ENCODE peak calls at places on chromosome 17, in nine cellular contexts. U is PC-3, A is Calu3, F is cardiac fibroblast, B is endodermal cell, M is astrocyte, L is astrocyte of the spinal cord, X is tibial artery, Q is psoas muscle. W is an unnamed sample.

GRCh38 chr17:82563318-82563717 is 43.8 kb downstream of the FOXK2 start:
- DNase-seq in U (no peak), A (no peak), F (no peak), B (no peak), M (no peak), L (no peak), X (no peak), Q (no peak), W (no peak)

GRCh38 chr17:64455993-64456885 is 7.3 kb downstream of the MILR1 start:
- DNase-seq in U (no peak), A (no peak), F (no peak), B (no peak), M (no peak), L (no peak), X (no peak), Q (no peak), W (no peak)

GRCh38 chr17:50604470-50604869 is 30.2 kb upstream of the ABCC3 start:
- DNase-seq in U (no peak), A (no peak), F (peak), B (peak), M (peak), L (peak), X (no peak), Q (peak), W (peak)

GRCh38 chr17:412211-413015 is 59.8 kb upstream of the RPH3AL start:
- DNase-seq in U (peak), A (peak), F (peak), B (peak), M (peak), L (peak), X (no peak), Q (no peak), W (no peak)

GRCh38 chr17:4087911-4088693 is 54.7 kb downstream of the ZZEF1 start:
- DNase-seq in U (peak), A (no peak), F (peak), B (no peak), M (peak), L (peak), X (no peak), Q (peak), W (no peak)

GRCh38 chr17:6473128-6473767 is 29.0 kb downstream of the PIMREG start:
- DNase-seq in U (peak), A (peak), F (peak), B (peak), M (peak), L (peak), X (peak), Q (peak), W (peak)

GRCh38 chr17:55484575-55484974 is 26.7 kb downstream of the SMIM36 start:
- DNase-seq in U (peak), A (no peak), F (no peak), B (no peak), M (no peak), L (no peak), X (no peak), Q (no peak), W (no peak)

GRCh38 chr17:22507823-22508222 is 815.5 kb downstream of the KCNJ18 start:
- DNase-seq in U (peak), A (no peak), F (peak), B (no peak), M (no peak), L (no peak), X (no peak), Q (no peak), W (peak)

GRCh38 chr17:199195-199604 is 17.8 kb upstream of the DOC2B start:
- DNase-seq in U (no peak), A (no peak), F (no peak), B (no peak), M (no peak), L (peak), X (no peak), Q (peak), W (no peak)

GRCh38 chr17:28867276-28867675 is 12.5 kb downstream of the ERAL1 start:
- DNase-seq in U (no peak), A (no peak), F (no peak), B (no peak), M (no peak), L (no peak), X (no peak), Q (no peak), W (no peak)

GRCh38 chr17:50675627-50676026 is 32.1 kb downstream of the ANKRD40 start:
- DNase-seq in U (no peak), A (no peak), F (no peak), B (no peak), M (no peak), L (no peak), X (no peak), Q (no peak), W (no peak)

GRCh38 chr17:80175411-80175810 is 5.6 kb downstream of the CARD14 start:
- DNase-seq in U (no peak), A (peak), F (peak), B (peak), M (peak), L (no peak), X (no peak), Q (no peak), W (no peak)

GRCh38 chr17:55201609-55201932 is 63.2 kb upstream of the HLF start:
- DNase-seq in U (no peak), A (no peak), F (no peak), B (no peak), M (no peak), L (no peak), X (no peak), Q (no peak), W (no peak)

GRCh38 chr17:34269969-34270368 is at the start of gene CCL7:
- DNase-seq in U (no peak), A (no peak), F (peak), B (no peak), M (peak), L (no peak), X (no peak), Q (no peak), W (no peak)

GRCh38 chr17:65984299-65984698 is 207.6 kb downstream of the CEP112 start:
- DNase-seq in U (no peak), A (no peak), F (peak), B (no peak), M (peak), L (peak), X (no peak), Q (no peak), W (no peak)

GRCh38 chr17:21369395-21369794 is 6.8 kb upstream of the KCNJ12 start:
- DNase-seq in U (no peak), A (no peak), F (no peak), B (no peak), M (no peak), L (no peak), X (no peak), Q (no peak), W (no peak)

GRCh38 chr17:72560303-72561247 is 439.8 kb downstream of the SOX9 start:
- DNase-seq in U (peak), A (peak), F (peak), B (peak), M (peak), L (peak), X (no peak), Q (no peak), W (no peak)

GRCh38 chr17:43530303-43531081 is 15.6 kb downstream of the ETV4 start:
- DNase-seq in U (no peak), A (no peak), F (peak), B (peak), M (peak), L (peak), X (no peak), Q (peak), W (peak)

GRCh38 chr17:40070644-40070894 is 7.8 kb downstream of the THRA start:
- DNase-seq in U (no peak), A (no peak), F (no peak), B (no peak), M (no peak), L (no peak), X (no peak), Q (no peak), W (no peak)

GRCh38 chr17:75245011-75245410 is 16.4 kb downstream of the GGA3 start:
- DNase-seq in U (no peak), A (no peak), F (no peak), B (no peak), M (no peak), L (no peak), X (no peak), Q (no peak), W (no peak)
- TF ChIP-seq CTCF in U (no peak), A (no peak), F (no peak), B (no peak), M (no peak), L (no peak), X (no peak), Q (no peak), W (no peak)

DNA sequence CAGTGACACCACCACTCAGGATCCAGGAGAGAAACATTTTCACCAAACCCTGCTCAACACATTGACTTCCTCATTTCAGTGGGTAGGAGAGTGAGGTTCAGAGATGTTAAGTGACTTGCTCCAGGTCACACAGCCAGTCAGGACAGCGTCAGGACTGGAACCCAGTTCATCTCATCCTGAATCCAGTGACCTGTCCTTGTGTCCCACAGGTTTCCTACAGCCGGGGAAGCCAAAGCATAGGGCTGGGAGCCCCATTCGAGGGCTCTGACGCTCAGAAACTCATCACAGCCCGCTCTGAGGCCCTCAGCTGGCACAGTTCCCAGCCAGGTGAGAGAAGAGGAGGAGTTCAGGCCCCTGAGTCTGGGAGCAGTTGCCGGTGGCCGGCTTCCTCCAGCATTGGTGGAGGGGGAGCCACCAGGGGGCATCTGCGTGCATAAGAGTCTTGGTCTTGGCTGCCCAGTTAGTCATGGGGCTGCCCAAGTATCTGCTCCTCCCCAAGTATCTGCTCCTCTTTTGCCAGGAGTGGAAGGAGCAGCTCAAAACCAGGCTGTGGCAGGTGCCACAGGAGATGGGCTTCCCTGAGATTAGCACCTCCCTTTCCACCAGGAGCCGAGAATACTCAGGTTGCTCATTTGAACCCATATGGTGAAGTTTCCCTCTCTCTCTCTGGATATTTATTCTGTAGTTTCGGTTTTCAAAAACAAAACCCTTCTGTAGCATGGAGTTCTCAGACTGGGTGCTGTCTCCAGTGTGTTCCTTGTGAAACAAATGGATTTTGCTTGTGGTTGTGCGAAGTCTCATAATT is 56.0 kb downstream of the TNFRSF13B start:
- DNase-seq in U (peak), A (peak), F (peak), B (peak), M (no peak), L (no peak), X (peak), Q (no peak), W (peak)
- TF ChIP-seq CTCF in U (peak), A (peak), F (peak), B (peak), M (peak), L (peak), X (no peak), Q (peak), W (no peak)

DNA sequence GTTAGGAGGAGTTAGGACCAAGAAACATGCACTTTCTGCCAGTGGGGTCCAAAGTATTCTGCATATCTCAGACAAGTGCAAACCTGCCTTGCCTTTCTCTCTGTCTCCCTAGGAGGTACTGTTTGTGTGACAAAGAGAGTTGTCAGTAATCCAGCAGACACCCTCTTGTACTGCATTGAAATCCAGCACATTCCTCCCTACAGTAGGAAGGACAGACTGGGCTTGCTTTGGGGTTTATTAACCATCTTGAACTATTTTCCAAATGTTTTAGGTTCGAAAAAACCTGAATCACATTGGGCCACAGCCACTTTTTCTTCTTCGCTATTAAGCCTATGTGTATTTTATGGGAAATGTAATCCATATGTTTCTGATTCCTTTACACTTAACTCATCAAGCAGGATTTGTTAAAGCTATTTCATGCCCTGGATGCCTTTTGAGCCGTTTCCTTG is 204.2 kb upstream of the KCNJ16 start:
- DNase-seq in U (peak), A (no peak), F (peak), B (peak), M (peak), L (peak), X (no peak), Q (no peak), W (no peak)
- TF ChIP-seq CTCF in U (no peak), A (no peak), F (no peak), B (no peak), M (no peak), L (no peak), X (no peak), Q (no peak), W (no peak)

DNA sequence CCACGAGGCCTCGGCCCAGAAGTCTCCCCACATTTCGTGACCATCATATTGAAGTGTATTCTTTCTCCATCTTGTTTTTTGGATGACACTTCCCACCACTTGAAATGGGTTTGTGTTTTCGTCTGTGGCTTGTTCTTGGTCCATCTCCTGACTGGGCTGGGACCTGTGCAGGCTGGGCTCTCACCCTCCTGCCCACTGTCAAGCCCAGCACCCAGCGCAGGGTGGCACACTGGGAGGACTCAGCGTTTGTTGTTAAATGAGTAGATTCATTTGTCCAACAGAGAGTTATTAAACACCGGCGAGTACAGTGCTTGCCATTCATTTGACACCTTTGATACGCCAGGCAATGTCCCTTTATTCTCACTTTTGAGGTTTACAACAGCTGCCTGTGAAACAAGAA is 22.6 kb downstream of the NT5M start:
- DNase-seq in U (no peak), A (no peak), F (no peak), B (no peak), M (no peak), L (no peak), X (peak), Q (no peak), W (no peak)
- TF ChIP-seq CTCF in U (no peak), A (no peak), F (no peak), B (no peak), M (no peak), L (no peak), X (no peak), Q (no peak), W (no peak)

GRCh38 chr17:27466748-27467375 is 10.6 kb downstream of the KSR1 start:
- DNase-seq in U (no peak), A (no peak), F (no peak), B (no peak), M (no peak), L (no peak), X (no peak), Q (no peak), W (no peak)
- TF ChIP-seq CTCF in U (no peak), A (no peak), F (no peak), B (no peak), M (no peak), L (no peak), X (no peak), Q (no peak), W (no peak)

GRCh38 chr17:31389673-31390381 is 1.6 kb upstream of the RAB11FIP4 start:
- DNase-seq in U (no peak), A (no peak), F (no peak), B (peak), M (no peak), L (no peak), X (peak), Q (no peak), W (no peak)

GRCh38 chr17:31387438-31387837 is 4.0 kb upstream of the RAB11FIP4 start:
- DNase-seq in U (no peak), A (no peak), F (no peak), B (no peak), M (no peak), L (no peak), X (peak), Q (no peak), W (no peak)

GRCh38 chr17:31390426-31390747 is 1.1 kb upstream of the RAB11FIP4 start:
- DNase-seq in U (no peak), A (no peak), F (no peak), B (no peak), M (no peak), L (no peak), X (no peak), Q (no peak), W (no peak)

GRCh38 chr17:31388351-31388750 is 3.1 kb upstream of the RAB11FIP4 start:
- DNase-seq in U (no peak), A (no peak), F (no peak), B (no peak), M (no peak), L (no peak), X (peak), Q (no peak), W (no peak)

GRCh38 chr17:31388770-31389672 is 2.5 kb upstream of the RAB11FIP4 start:
- DNase-seq in U (peak), A (peak), F (no peak), B (peak), M (no peak), L (no peak), X (peak), Q (no peak), W (peak)
- TF ChIP-seq CTCF in U (peak), A (peak), F (peak), B (peak), M (peak), L (peak), X (peak), Q (peak), W (peak)

GRCh38 chr17:44630703-44631102 is 25.6 kb upstream of the MEIOC start:
- DNase-seq in U (no peak), A (no peak), F (no peak), B (no peak), M (no peak), L (no peak), X (no peak), Q (no peak), W (no peak)

GRCh38 chr17:44633998-44634397 is 22.3 kb upstream of the MEIOC start:
- DNase-seq in U (no peak), A (no peak), F (no peak), B (no peak), M (no peak), L (no peak), X (no peak), Q (no peak), W (no peak)

GRCh38 chr17:44637066-44637465 is 19.2 kb upstream of the MEIOC start:
- DNase-seq in U (peak), A (no peak), F (no peak), B (no peak), M (no peak), L (peak), X (no peak), Q (no peak), W (no peak)

DNA sequence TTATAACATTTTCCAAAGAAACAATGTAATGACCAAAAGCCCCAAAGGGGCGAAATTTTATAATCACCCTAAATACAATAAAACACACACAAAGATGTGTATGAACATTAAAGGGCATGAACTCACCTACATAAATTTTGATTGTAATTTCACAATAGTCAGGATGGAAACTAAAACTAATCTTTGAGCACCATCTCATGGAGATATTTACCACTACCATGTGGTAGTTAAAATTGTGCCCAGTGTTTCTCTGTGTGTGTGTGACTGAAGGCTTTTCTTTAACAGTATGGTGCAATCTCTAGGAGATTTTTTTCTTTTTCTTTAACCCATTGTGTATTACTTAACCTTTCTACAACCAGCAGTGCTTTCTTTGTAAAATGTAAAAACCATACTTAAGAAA is 19.7 kb upstream of the MEIOC start:
- DNase-seq in U (peak), A (no peak), F (peak), B (no peak), M (peak), L (peak), X (no peak), Q (no peak), W (no peak)
- TF ChIP-seq CTCF in U (peak), A (peak), F (peak), B (peak), M (peak), L (peak), X (peak), Q (peak), W (peak)

GRCh38 chr17:67281053-67281452 is 36.1 kb upstream of the HELZ start:
- DNase-seq in U (no peak), A (no peak), F (no peak), B (peak), M (no peak), L (no peak), X (no peak), Q (no peak), W (no peak)
- TF ChIP-seq CTCF in U (no peak), A (no peak), F (no peak), B (no peak), M (no peak), L (no peak), X (no peak), Q (no peak), W (no peak)

GRCh38 chr17:27354491-27355081 is 60.7 kb downstream of the WSB1 start:
- DNase-seq in U (peak), A (peak), F (peak), B (no peak), M (no peak), L (no peak), X (no peak), Q (no peak), W (no peak)
- TF ChIP-seq CTCF in U (no peak), A (no peak), F (no peak), B (no peak), M (no peak), L (no peak), X (no peak), Q (no peak), W (no peak)